ENCODE peak calls at places on chromosomes 7 and 10, in five cellular contexts. One of them, this sample, is unnamed. For H3K79me2, the result is how much of the 10 kb centered on the place peaks cover.

GRCh38 chr7:78587443-78588044 is 789.0 kb downstream of the PHTF2 start:
- DNase-seq in hepatocyte: no peak
- DNase-seq in trophoblast cell: peak
- DNase-seq in fibroblast of lung: peak
- DNase-seq in neural progenitor cell: peak
- DNase-seq in this sample: peak

GRCh38 chr7:132298782-132299181 is 277.5 kb downstream of the PLXNA4 start:
- DNase-seq in hepatocyte: peak
- DNase-seq in trophoblast cell: no peak
- DNase-seq in fibroblast of lung: peak
- DNase-seq in neural progenitor cell: no peak
- DNase-seq in this sample: peak

GRCh38 chr10:132893090-132893489 is 49.3 kb downstream of the CFAP46 start:
- DNase-seq in hepatocyte: no peak
- DNase-seq in trophoblast cell: no peak
- DNase-seq in fibroblast of lung: no peak
- DNase-seq in neural progenitor cell: no peak
- DNase-seq in this sample: no peak

GRCh38 chr7:151291206-151291605 is 42.7 kb upstream of the SMARCD3 start:
- DNase-seq in hepatocyte: no peak
- DNase-seq in trophoblast cell: no peak
- DNase-seq in fibroblast of lung: no peak
- DNase-seq in neural progenitor cell: no peak
- DNase-seq in this sample: no peak

GRCh38 chr7:115099906-115100305 is 178.0 kb downstream of the MDFIC start:
- DNase-seq in hepatocyte: peak
- DNase-seq in trophoblast cell: no peak
- DNase-seq in fibroblast of lung: peak
- DNase-seq in neural progenitor cell: no peak
- DNase-seq in this sample: peak

GRCh38 chr7:148964510-148965267 is 63.6 kb downstream of the PDIA4 start:
- DNase-seq in hepatocyte: no peak
- DNase-seq in trophoblast cell: peak
- DNase-seq in fibroblast of lung: no peak
- DNase-seq in neural progenitor cell: peak
- DNase-seq in this sample: peak

GRCh38 chr10:63217120-63217605 is 84.0 kb downstream of the NRBF2 start:
- DNase-seq in hepatocyte: peak
- DNase-seq in trophoblast cell: peak
- DNase-seq in fibroblast of lung: peak
- DNase-seq in neural progenitor cell: peak
- DNase-seq in this sample: peak

GRCh38 chr10:43215758-43216455 is 51.0 kb downstream of the RASGEF1A start:
- DNase-seq in hepatocyte: no peak
- DNase-seq in trophoblast cell: no peak
- DNase-seq in fibroblast of lung: no peak
- DNase-seq in neural progenitor cell: no peak
- DNase-seq in this sample: no peak

GRCh38 chr10:123637326-123637880 is 28.8 kb upstream of the GPR26 start:
- DNase-seq in hepatocyte: peak
- DNase-seq in trophoblast cell: no peak
- DNase-seq in fibroblast of lung: no peak
- DNase-seq in neural progenitor cell: no peak
- DNase-seq in this sample: peak

GRCh38 chr7:42237162-42237821 is at the start of gene GLI3:
- DNase-seq in hepatocyte: peak
- DNase-seq in trophoblast cell: peak
- DNase-seq in fibroblast of lung: peak
- DNase-seq in neural progenitor cell: peak
- DNase-seq in this sample: peak

GRCh38 chr7:135320277-135320676 is 86.6 kb downstream of the STRA8 start:
- DNase-seq in hepatocyte: peak
- DNase-seq in trophoblast cell: no peak
- DNase-seq in fibroblast of lung: peak
- DNase-seq in neural progenitor cell: no peak
- DNase-seq in this sample: peak

GRCh38 chr7:90455163-90456030 is 14.0 kb upstream of the PTTG1IP2 start:
- DNase-seq in hepatocyte: peak
- DNase-seq in trophoblast cell: peak
- DNase-seq in fibroblast of lung: peak
- DNase-seq in neural progenitor cell: peak
- DNase-seq in this sample: peak

GRCh38 chr10:68082815-68083395 is 7.8 kb upstream of the HERC4 start:
- DNase-seq in hepatocyte: no peak
- DNase-seq in trophoblast cell: peak
- DNase-seq in fibroblast of lung: peak
- DNase-seq in neural progenitor cell: no peak
- DNase-seq in this sample: peak

GRCh38 chr7:132577206-132578049 is 1.2 kb upstream of the PLXNA4 start:
- DNase-seq in hepatocyte: peak
- DNase-seq in trophoblast cell: no peak
- DNase-seq in fibroblast of lung: peak
- DNase-seq in neural progenitor cell: peak
- DNase-seq in this sample: peak

GRCh38 chr10:14574885-14575284 is 199.8 kb downstream of the FAM107B start:
- DNase-seq in hepatocyte: no peak
- DNase-seq in trophoblast cell: no peak
- DNase-seq in fibroblast of lung: no peak
- DNase-seq in neural progenitor cell: no peak
- DNase-seq in this sample: no peak

GRCh38 chr7:69739906-69740545 is 141.8 kb downstream of the AUTS2 start:
- DNase-seq in hepatocyte: no peak
- DNase-seq in trophoblast cell: no peak
- DNase-seq in fibroblast of lung: peak
- DNase-seq in neural progenitor cell: peak
- DNase-seq in this sample: peak

GRCh38 chr7:81645435-81645834 is 124.4 kb downstream of the HGF start:
- DNase-seq in hepatocyte: no peak
- DNase-seq in trophoblast cell: no peak
- DNase-seq in fibroblast of lung: no peak
- DNase-seq in neural progenitor cell: no peak
- DNase-seq in this sample: peak

GRCh38 chr7:134723904-134724303 is 55.5 kb upstream of the CALD1 start:
- DNase-seq in hepatocyte: no peak
- DNase-seq in trophoblast cell: no peak
- DNase-seq in fibroblast of lung: peak
- DNase-seq in neural progenitor cell: no peak
- DNase-seq in this sample: no peak

GRCh38 chr7:137564677-137565076 is 221.1 kb upstream of the PTN start:
- DNase-seq in hepatocyte: no peak
- DNase-seq in trophoblast cell: no peak
- DNase-seq in fibroblast of lung: no peak
- DNase-seq in neural progenitor cell: peak
- DNase-seq in this sample: no peak

GRCh38 chr10:110408203-110408871 is 89.4 kb upstream of the DUSP5 start:
- DNase-seq in hepatocyte: no peak
- DNase-seq in trophoblast cell: peak
- DNase-seq in fibroblast of lung: no peak
- DNase-seq in neural progenitor cell: no peak
- DNase-seq in this sample: peak

GRCh38 chr7:5523052-5523711 is 99.5 kb upstream of the TNRC18 start:
- DNase-seq in hepatocyte: peak
- DNase-seq in trophoblast cell: peak
- DNase-seq in fibroblast of lung: peak
- DNase-seq in neural progenitor cell: peak
- DNase-seq in this sample: peak

GRCh38 chr10:94546058-94546595 is 539 bp downstream of the HELLS start:
- DNase-seq in hepatocyte: no peak
- DNase-seq in trophoblast cell: no peak
- DNase-seq in fibroblast of lung: peak
- DNase-seq in neural progenitor cell: peak
- DNase-seq in this sample: peak

GRCh38 chr10:53748319-53748718 is 975.7 kb upstream of the MBL2 start:
- DNase-seq in hepatocyte: no peak
- DNase-seq in trophoblast cell: no peak
- DNase-seq in fibroblast of lung: no peak
- DNase-seq in neural progenitor cell: no peak
- DNase-seq in this sample: no peak

GRCh38 chr10:117970962-117971361 is 75.8 kb downstream of the RAB11FIP2 start:
- DNase-seq in hepatocyte: no peak
- DNase-seq in trophoblast cell: no peak
- DNase-seq in fibroblast of lung: no peak
- DNase-seq in neural progenitor cell: no peak
- DNase-seq in this sample: no peak

GRCh38 chr10:100586959-100587358 is 51.2 kb downstream of the HIF1AN start:
- DNase-seq in hepatocyte: no peak
- DNase-seq in trophoblast cell: no peak
- DNase-seq in fibroblast of lung: no peak
- DNase-seq in neural progenitor cell: no peak
- DNase-seq in this sample: no peak

GRCh38 chr10:7408494-7409044 is 2.3 kb downstream of the SFMBT2 start:
- DNase-seq in hepatocyte: peak
- DNase-seq in trophoblast cell: peak
- DNase-seq in fibroblast of lung: peak
- DNase-seq in neural progenitor cell: peak
- DNase-seq in this sample: peak

GRCh38 chr7:70717553-70718248 is 414.2 kb upstream of the GALNT17 start:
- DNase-seq in hepatocyte: no peak
- DNase-seq in trophoblast cell: no peak
- DNase-seq in fibroblast of lung: no peak
- DNase-seq in neural progenitor cell: no peak
- DNase-seq in this sample: no peak

GRCh38 chr10:31142026-31142425 is 110.4 kb upstream of the ZNF438 start:
- DNase-seq in hepatocyte: no peak
- DNase-seq in trophoblast cell: no peak
- DNase-seq in fibroblast of lung: peak
- DNase-seq in neural progenitor cell: no peak
- DNase-seq in this sample: peak

GRCh38 chr10:101303087-101303753 is 50.7 kb upstream of the BTRC start:
- DNase-seq in hepatocyte: no peak
- DNase-seq in trophoblast cell: no peak
- DNase-seq in fibroblast of lung: no peak
- DNase-seq in neural progenitor cell: no peak
- DNase-seq in this sample: peak

GRCh38 chr10:130770018-130770630 is 541.4 kb downstream of the TCERG1L start:
- DNase-seq in hepatocyte: no peak
- DNase-seq in trophoblast cell: no peak
- DNase-seq in fibroblast of lung: no peak
- DNase-seq in neural progenitor cell: no peak
- DNase-seq in this sample: no peak

GRCh38 chr7:11006271-11006670 is 32.6 kb downstream of the PHF14 start:
- DNase-seq in hepatocyte: no peak
- DNase-seq in trophoblast cell: no peak
- DNase-seq in fibroblast of lung: no peak
- DNase-seq in neural progenitor cell: no peak
- DNase-seq in this sample: no peak
- H3K79me2 ChIP-seq in hepatocyte: half or more
- H3K79me2 ChIP-seq in trophoblast cell: under half
- H3K79me2 ChIP-seq in fibroblast of lung: under half
- H3K79me2 ChIP-seq in neural progenitor cell: half or more
- H3K79me2 ChIP-seq in this sample: under half

GRCh38 chr7:22824760-22825159 is 2.1 kb upstream of the TOMM7 start:
- DNase-seq in hepatocyte: no peak
- DNase-seq in trophoblast cell: no peak
- DNase-seq in fibroblast of lung: no peak
- DNase-seq in neural progenitor cell: no peak
- DNase-seq in this sample: no peak
- H3K79me2 ChIP-seq in hepatocyte: under half
- H3K79me2 ChIP-seq in trophoblast cell: under half
- H3K79me2 ChIP-seq in fibroblast of lung: under half
- H3K79me2 ChIP-seq in neural progenitor cell: under half
- H3K79me2 ChIP-seq in this sample: under half

GRCh38 chr7:43701502-43701859 is 27.8 kb downstream of the COA1 start:
- DNase-seq in hepatocyte: no peak
- DNase-seq in trophoblast cell: no peak
- DNase-seq in fibroblast of lung: no peak
- DNase-seq in neural progenitor cell: no peak
- DNase-seq in this sample: peak
- H3K79me2 ChIP-seq in hepatocyte: half or more
- H3K79me2 ChIP-seq in trophoblast cell: under half
- H3K79me2 ChIP-seq in fibroblast of lung: under half
- H3K79me2 ChIP-seq in neural progenitor cell: half or more
- H3K79me2 ChIP-seq in this sample: half or more

GRCh38 chr10:90847436-90847835 is 10.4 kb downstream of the HTR7 start:
- DNase-seq in hepatocyte: no peak
- DNase-seq in trophoblast cell: peak
- DNase-seq in fibroblast of lung: peak
- DNase-seq in neural progenitor cell: no peak
- DNase-seq in this sample: peak
- H3K79me2 ChIP-seq in hepatocyte: under half
- H3K79me2 ChIP-seq in trophoblast cell: under half
- H3K79me2 ChIP-seq in fibroblast of lung: under half
- H3K79me2 ChIP-seq in neural progenitor cell: under half
- H3K79me2 ChIP-seq in this sample: under half

DNA sequence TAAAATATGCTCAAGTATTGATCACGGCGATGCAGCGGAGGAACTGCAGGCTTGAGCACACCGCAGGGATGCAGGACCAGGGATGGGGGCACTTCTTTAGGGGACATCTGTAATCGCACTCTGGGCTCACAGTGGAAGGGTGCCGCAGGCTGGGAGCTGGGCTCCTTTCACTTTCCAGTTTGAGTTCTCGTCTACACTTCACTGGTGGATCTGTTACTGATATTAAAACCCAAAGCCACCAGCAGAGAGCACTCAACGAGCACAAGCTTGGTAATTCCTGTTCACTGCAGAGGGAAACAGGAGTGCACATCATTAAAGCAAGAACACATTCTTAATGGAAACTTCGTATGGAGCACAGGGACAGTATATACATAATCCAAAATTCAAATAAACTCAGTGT is 91.3 kb downstream of the PARD3 start:
- DNase-seq in hepatocyte: peak
- DNase-seq in trophoblast cell: peak
- DNase-seq in fibroblast of lung: peak
- DNase-seq in neural progenitor cell: peak
- DNase-seq in this sample: peak
- H3K79me2 ChIP-seq in hepatocyte: half or more
- H3K79me2 ChIP-seq in trophoblast cell: under half
- H3K79me2 ChIP-seq in fibroblast of lung: under half
- H3K79me2 ChIP-seq in neural progenitor cell: half or more
- H3K79me2 ChIP-seq in this sample: under half

This sample was measured in GM23248.